ENCODE peak calls at places on chromosomes 6 and 20, in nine cellular contexts. I is HFFc6; L is T-helper 1 cell; T is T-cell; B is activated naive CD8-positive, alpha-beta T cell treated with anti-CD3 and anti-CD28 coated beads, Interleukin-2, amount 50 U/mL, for 24 hours; P is AG04449; Q is AG09309; E is hypothalamus; M is psoas muscle. N is an unnamed sample.

GRCh38 chr6:126516411-126516810 is 176.5 kb downstream of the CENPW start:
- DNase-seq in I (no peak), L (no peak), T (no peak), B (no peak), P (no peak), Q (no peak), E (no peak), M (no peak), N (no peak)

GRCh38 chr20:47672166-47672565 is 113.1 kb downstream of the SULF2 start:
- DNase-seq in I (no peak), L (no peak), T (no peak), B (no peak), P (no peak), Q (no peak), E (no peak), M (peak), N (peak)

GRCh38 chr20:1983311-1983710 is 10.5 kb downstream of the PDYN start:
- DNase-seq in I (no peak), L (no peak), T (no peak), B (no peak), P (no peak), Q (no peak), E (no peak), M (no peak), N (no peak)

GRCh38 chr20:18279231-18279630 is 9.1 kb upstream of the ZNF133 start:
- DNase-seq in I (peak), L (no peak), T (no peak), B (no peak), P (no peak), Q (peak), E (no peak), M (no peak), N (no peak)

GRCh38 chr6:31639449-31639861 is 13.0 kb downstream of the BAG6 start:
- DNase-seq in I (peak), L (no peak), T (no peak), B (peak), P (peak), Q (no peak), E (no peak), M (no peak), N (no peak)

GRCh38 chr6:25017486-25017885 is 81.7 kb upstream of the RIPOR2 start:
- DNase-seq in I (no peak), L (no peak), T (no peak), B (no peak), P (no peak), Q (no peak), E (no peak), M (no peak), N (no peak)

GRCh38 chr6:100420711-100421110 is 44.0 kb downstream of the SIM1 start:
- DNase-seq in I (no peak), L (no peak), T (no peak), B (no peak), P (no peak), Q (no peak), E (no peak), M (no peak), N (no peak)

GRCh38 chr20:4684837-4685413 is 36.8 kb upstream of the PRND start:
- DNase-seq in I (peak), L (no peak), T (no peak), B (no peak), P (no peak), Q (no peak), E (no peak), M (no peak), N (no peak)

GRCh38 chr20:19322061-19322985 is 109.9 kb downstream of the SLC24A3 start:
- DNase-seq in I (no peak), L (no peak), T (no peak), B (no peak), P (no peak), Q (no peak), E (no peak), M (no peak), N (no peak)